ENCODE peak calls at places on chromosomes 12 and 14, in seven cellular contexts. One of them, this sample, is unnamed.

GRCh38 chr14:20797159-20797558 is 5.5 kb downstream of the RNASE1 start:
- DNase-seq in ovary: no peak
- DNase-seq in testis: no peak
- DNase-seq in transverse colon: no peak
- DNase-seq in lower leg skin: no peak
- DNase-seq in uterus: no peak
- DNase-seq in A549: no peak
- DNase-seq in this sample: no peak

GRCh38 chr12:83666690-83667089 is 980.0 kb downstream of the TMTC2 start:
- DNase-seq in ovary: no peak
- DNase-seq in A549: no peak
- DNase-seq in lower leg skin: no peak
- DNase-seq in uterus: no peak
- DNase-seq in transverse colon: no peak
- DNase-seq in testis: no peak
- DNase-seq in this sample: no peak

GRCh38 chr12:33472299-33472698 is 32.7 kb upstream of the SYT10 start:
- DNase-seq in testis: no peak
- DNase-seq in ovary: no peak
- DNase-seq in A549: no peak
- DNase-seq in transverse colon: no peak
- DNase-seq in lower leg skin: no peak
- DNase-seq in uterus: no peak
- DNase-seq in this sample: no peak

GRCh38 chr12:108215458-108215857 is 86.4 kb downstream of the WSCD2 start:
- DNase-seq in A549: no peak
- DNase-seq in uterus: no peak
- DNase-seq in testis: no peak
- DNase-seq in lower leg skin: no peak
- DNase-seq in ovary: no peak
- DNase-seq in transverse colon: no peak
- DNase-seq in this sample: no peak

GRCh38 chr14:102192840-102193502 is 53.3 kb downstream of the WDR20 start:
- DNase-seq in transverse colon: no peak
- DNase-seq in A549: no peak
- DNase-seq in lower leg skin: no peak
- DNase-seq in testis: no peak
- DNase-seq in ovary: no peak
- DNase-seq in uterus: no peak
- DNase-seq in this sample: no peak

GRCh38 chr12:130873106-130873795 is 1.4 kb downstream of the RAN start:
- DNase-seq in uterus: no peak
- DNase-seq in A549: no peak
- DNase-seq in testis: no peak
- DNase-seq in lower leg skin: no peak
- DNase-seq in ovary: no peak
- DNase-seq in transverse colon: no peak
- DNase-seq in this sample: no peak

GRCh38 chr12:28966049-28966778 is 182.9 kb upstream of the FAR2 start:
- DNase-seq in ovary: peak; percentile 25
- DNase-seq in transverse colon: peak; percentile 10
- DNase-seq in A549: no peak
- DNase-seq in uterus: peak; percentile 25
- DNase-seq in testis: peak; percentile 19
- DNase-seq in lower leg skin: no peak
- DNase-seq in this sample: no peak

GRCh38 chr12:132189378-132190011 is 45.2 kb downstream of the NOC4L start:
- DNase-seq in testis: peak; percentile 87
- DNase-seq in transverse colon: peak; percentile 95
- DNase-seq in uterus: peak; percentile 86
- DNase-seq in A549: peak; percentile 91
- DNase-seq in ovary: peak; percentile 82
- DNase-seq in lower leg skin: peak; percentile 97
- DNase-seq in this sample: peak; percentile 99

DNA sequence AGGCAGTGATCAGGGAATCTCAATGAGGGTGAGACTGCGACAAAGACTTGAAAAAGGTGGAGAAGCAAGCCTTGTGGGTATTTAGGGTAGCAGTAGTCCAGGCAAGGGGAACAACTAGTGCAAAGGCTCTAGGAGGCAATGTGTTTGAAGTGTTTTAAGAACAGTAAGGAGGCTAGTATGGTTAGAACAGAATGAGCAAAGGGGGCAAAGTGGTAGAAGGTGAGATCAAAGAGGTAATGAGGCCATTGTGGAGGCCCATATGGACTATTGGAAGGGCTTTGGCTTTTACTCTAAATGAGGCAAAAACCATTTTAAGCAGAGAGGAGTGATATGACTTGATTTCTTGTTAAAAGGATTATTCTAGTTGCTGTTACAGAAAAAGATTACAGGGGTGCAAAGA is 16.8 kb downstream of the HIF1A start:
- DNase-seq in ovary: no peak
- DNase-seq in lower leg skin: no peak
- DNase-seq in transverse colon: no peak
- DNase-seq in uterus: no peak
- DNase-seq in testis: no peak
- DNase-seq in A549: no peak
- DNase-seq in this sample: no peak
- TF ChIP-seq CTCF in ovary: no peak
- TF ChIP-seq CTCF in lower leg skin: no peak
- TF ChIP-seq CTCF in transverse colon: no peak
- TF ChIP-seq CTCF in uterus: no peak
- TF ChIP-seq CTCF in testis: no peak
- TF ChIP-seq CTCF in A549: no peak
- TF ChIP-seq CTCF in this sample: no peak

GRCh38 chr12:121356657-121357056 is 4.4 kb upstream of the ANAPC5 start:
- DNase-seq in uterus: no peak
- DNase-seq in testis: no peak
- DNase-seq in transverse colon: no peak
- DNase-seq in lower leg skin: no peak
- DNase-seq in A549: no peak
- DNase-seq in ovary: no peak
- DNase-seq in this sample: no peak

GRCh38 chr12:121346747-121347146 is 5.5 kb downstream of the ANAPC5 start:
- DNase-seq in ovary: no peak
- DNase-seq in testis: no peak
- DNase-seq in uterus: no peak
- DNase-seq in A549: no peak
- DNase-seq in transverse colon: no peak
- DNase-seq in lower leg skin: no peak
- DNase-seq in this sample: no peak

GRCh38 chr12:121355818-121356217 is 3.6 kb upstream of the ANAPC5 start:
- DNase-seq in uterus: no peak
- DNase-seq in transverse colon: no peak
- DNase-seq in testis: no peak
- DNase-seq in ovary: no peak
- DNase-seq in A549: no peak
- DNase-seq in lower leg skin: no peak
- DNase-seq in this sample: no peak

GRCh38 chr12:121357331-121357730 is 5.1 kb upstream of the ANAPC5 start:
- DNase-seq in testis: no peak
- DNase-seq in ovary: no peak
- DNase-seq in lower leg skin: no peak
- DNase-seq in transverse colon: no peak
- DNase-seq in A549: no peak
- DNase-seq in uterus: no peak
- DNase-seq in this sample: no peak

DNA sequence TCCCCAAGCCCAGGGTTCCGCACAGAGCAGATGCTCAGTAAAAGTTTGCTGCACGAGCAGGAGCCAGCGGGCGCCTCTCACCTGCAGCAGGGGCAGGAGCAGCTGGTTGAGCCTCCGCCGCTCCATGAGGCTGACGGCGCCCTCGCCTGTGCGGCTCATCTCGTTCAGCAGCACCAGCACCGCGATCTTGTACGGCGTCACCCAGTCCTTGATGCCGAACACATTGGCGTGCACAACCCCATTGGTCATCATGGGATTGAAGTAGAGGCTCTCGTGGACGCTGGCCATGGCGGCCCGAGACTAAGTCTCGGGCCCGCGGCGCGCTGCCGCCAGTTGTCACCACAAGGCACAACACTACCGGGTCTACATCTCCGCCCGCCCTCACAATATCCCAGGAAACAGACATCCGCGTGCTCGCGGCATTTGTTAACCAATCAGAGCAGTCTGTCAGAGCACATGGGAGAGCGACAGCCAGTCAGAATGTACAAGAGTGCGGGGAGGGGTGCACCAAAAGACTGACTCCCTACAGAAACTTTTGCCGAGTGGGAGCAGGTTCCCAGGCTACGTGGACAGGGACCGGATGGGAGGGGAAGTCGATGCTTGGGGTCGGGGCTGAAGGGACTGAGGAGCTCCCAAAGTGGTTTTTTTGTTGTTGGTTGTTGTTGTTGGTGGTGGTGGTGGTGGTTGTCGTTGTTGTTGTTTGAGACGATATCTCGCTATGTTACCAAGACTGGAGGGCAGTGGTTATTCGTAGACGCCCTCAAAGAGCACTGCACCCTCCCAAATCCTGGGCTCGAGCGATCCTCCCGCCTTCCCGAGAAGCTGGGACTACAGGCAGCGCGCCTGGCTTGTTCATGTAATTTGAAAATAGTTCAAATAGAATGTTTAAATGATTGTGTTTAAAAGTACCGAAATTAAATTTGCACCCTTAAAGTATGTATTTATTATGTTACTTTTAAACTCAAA is at the start of gene ANAPC5:
- DNase-seq in uterus: peak; percentile 91
- DNase-seq in transverse colon: peak; percentile 95
- DNase-seq in lower leg skin: peak; percentile 98
- DNase-seq in A549: peak; percentile 100
- DNase-seq in testis: peak; percentile 99
- DNase-seq in ovary: peak; percentile 90
- DNase-seq in this sample: peak; percentile 95
- TF ChIP-seq POLR2A in uterus: peak; percentile 64
- TF ChIP-seq POLR2A in transverse colon: peak; percentile 89
- TF ChIP-seq POLR2A in lower leg skin: no peak
- TF ChIP-seq POLR2A in A549: peak; percentile 86
- TF ChIP-seq POLR2A in testis: no peak
- TF ChIP-seq POLR2A in ovary: peak; percentile 19
- TF ChIP-seq POLR2A in this sample: no peak

GRCh38 chr14:103220982-103221641 is 97.9 kb downstream of the TNFAIP2 start:
- DNase-seq in transverse colon: no peak
- DNase-seq in uterus: no peak
- DNase-seq in A549: no peak
- DNase-seq in ovary: no peak
- DNase-seq in lower leg skin: no peak
- DNase-seq in testis: no peak
- DNase-seq in this sample: no peak

GRCh38 chr14:103221781-103222358 is 98.6 kb downstream of the TNFAIP2 start:
- DNase-seq in A549: no peak
- DNase-seq in transverse colon: no peak
- DNase-seq in lower leg skin: no peak
- DNase-seq in testis: no peak
- DNase-seq in ovary: no peak
- DNase-seq in uterus: no peak
- DNase-seq in this sample: no peak

GRCh38 chr14:103217538-103217937 is 94.3 kb downstream of the TNFAIP2 start:
- DNase-seq in ovary: no peak
- DNase-seq in uterus: no peak
- DNase-seq in transverse colon: no peak
- DNase-seq in testis: no peak
- DNase-seq in lower leg skin: no peak
- DNase-seq in A549: no peak
- DNase-seq in this sample: peak; percentile 0

GRCh38 chr14:103216857-103217256 is 93.6 kb downstream of the TNFAIP2 start:
- DNase-seq in testis: no peak
- DNase-seq in lower leg skin: no peak
- DNase-seq in A549: no peak
- DNase-seq in uterus: no peak
- DNase-seq in transverse colon: no peak
- DNase-seq in ovary: no peak
- DNase-seq in this sample: no peak

DNA sequence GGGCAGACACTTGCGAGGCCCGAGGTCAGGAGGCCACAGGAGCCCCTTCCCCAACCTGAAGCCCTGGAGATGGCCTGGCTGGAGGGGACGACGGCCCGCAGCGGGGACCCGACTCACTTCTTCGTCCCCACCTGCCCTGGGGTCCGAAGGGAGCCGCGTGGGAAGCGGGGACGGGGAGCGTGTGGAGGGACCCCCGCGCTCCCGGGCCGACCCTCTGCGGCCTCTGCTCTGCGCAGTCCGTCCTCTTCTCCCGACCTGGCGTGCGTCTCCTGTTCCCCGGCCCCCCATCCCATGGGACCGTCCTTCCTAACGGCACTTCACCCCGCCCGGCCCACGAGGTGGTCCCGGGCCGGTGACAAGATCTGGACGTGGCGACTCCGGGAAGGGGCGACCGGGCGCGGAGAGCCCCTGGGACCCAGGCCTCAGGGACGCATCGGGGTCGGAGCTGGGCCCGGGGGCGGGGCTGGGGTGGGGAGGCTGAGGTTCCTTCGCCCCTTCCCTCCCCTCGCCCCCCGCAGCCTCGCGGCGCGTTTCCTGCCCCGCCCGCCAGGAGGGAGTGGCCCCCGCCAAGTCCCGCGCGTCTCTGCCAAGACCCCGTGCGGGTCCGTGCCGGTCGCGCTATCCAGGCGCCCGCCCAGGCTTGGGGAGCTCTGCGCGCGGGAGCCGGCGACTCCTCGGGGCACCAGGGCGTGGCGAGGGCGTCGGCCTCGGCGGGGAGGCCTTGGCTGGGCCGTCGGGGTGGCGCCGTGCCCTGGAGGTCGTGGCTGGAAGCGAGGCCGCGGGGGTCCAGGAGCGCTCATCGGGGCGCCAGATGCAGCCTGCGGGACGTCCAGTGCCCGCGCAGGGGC is 97.1 kb downstream of the TNFAIP2 start:
- DNase-seq in A549: no peak
- DNase-seq in transverse colon: no peak
- DNase-seq in ovary: peak; percentile 32
- DNase-seq in lower leg skin: no peak
- DNase-seq in uterus: no peak
- DNase-seq in testis: no peak
- DNase-seq in this sample: no peak
- H3K4me3 ChIP-seq in A549: no peak overlapping the region
- H3K4me3 ChIP-seq in transverse colon: no peak overlapping the region
- H3K4me3 ChIP-seq in ovary: peak overlapping the region; percentile 25
- H3K4me3 ChIP-seq in lower leg skin: no peak overlapping the region
- H3K4me3 ChIP-seq in uterus: peak overlapping the region; percentile 21
- H3K4me3 ChIP-seq in testis: peak overlapping the region; percentile 40
- H3K4me3 ChIP-seq in this sample: no peak overlapping the region

DNA sequence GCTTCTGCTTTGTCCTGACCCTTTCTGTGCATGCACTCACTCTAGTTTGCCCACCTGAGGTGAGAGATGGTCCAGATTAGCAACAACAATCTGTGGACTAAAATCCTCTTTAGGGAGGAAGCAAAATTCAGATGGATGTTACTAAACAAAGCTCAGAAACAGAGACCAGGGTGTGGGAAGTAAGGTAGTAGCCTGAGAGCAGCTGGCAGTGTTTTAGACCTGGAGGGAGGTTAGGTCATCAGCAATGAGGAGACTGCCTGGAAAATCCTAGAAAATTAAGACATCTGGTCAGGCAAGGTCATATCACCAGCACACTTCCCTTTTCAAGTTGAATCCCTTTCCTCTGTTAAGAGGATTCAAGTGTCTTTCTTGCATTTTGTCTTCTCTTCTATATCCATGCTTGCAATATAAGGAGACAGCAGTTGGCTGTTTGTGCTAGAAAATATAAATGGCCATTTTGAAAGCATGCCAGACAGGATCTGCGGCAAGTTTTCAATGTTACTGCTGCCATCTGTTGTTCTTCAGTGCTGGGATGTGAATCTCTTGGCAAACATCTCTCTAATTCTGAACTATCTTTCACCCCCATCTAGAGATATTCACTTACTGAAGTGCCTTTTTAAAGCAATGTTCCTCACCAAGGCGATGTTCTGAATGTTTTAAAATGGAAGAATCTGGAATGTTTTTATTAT is 266.4 kb downstream of the NAV3 start:
- DNase-seq in testis: no peak
- DNase-seq in ovary: no peak
- DNase-seq in lower leg skin: no peak
- DNase-seq in transverse colon: no peak
- DNase-seq in A549: no peak
- DNase-seq in uterus: no peak
- DNase-seq in this sample: no peak
- TF ChIP-seq CTCF in testis: no peak
- TF ChIP-seq CTCF in ovary: no peak
- TF ChIP-seq CTCF in lower leg skin: no peak
- TF ChIP-seq CTCF in transverse colon: no peak
- TF ChIP-seq CTCF in A549: no peak
- TF ChIP-seq CTCF in uterus: no peak
- TF ChIP-seq CTCF in this sample: no peak

This sample was measured in spleen.